ENCODE peak calls at places on chromosome 6, in ten cellular contexts. K is lower lobe of right lung; O is colonic mucosa; A is heart right ventricle; M is Panc1; L is ovary; X is PC-9; U is heart left ventricle; Q is CD8-positive, alpha-beta T cell; Z is astrocyte. V is an unnamed sample.

GRCh38 chr6:158037021-158037420 is 55.4 kb downstream of the SYNJ2 start:
- DNase-seq in X (no peak), K (peak; percentile 28), M (no peak), L (no peak), U (no peak), Q (no peak), Z (no peak), O (no peak), A (no peak), V (no peak)

GRCh38 chr6:31128093-31128676 is 7.9 kb upstream of the CDSN start:
- DNase-seq in X (peak; percentile 45), A (peak; percentile 49), K (peak; percentile 70), M (no peak), Z (no peak), L (peak; percentile 68), O (peak; percentile 82), U (no peak), Q (peak; percentile 87), V (no peak)

GRCh38 chr6:22474283-22474682 is 95.1 kb upstream of the HDGFL1 start:
- DNase-seq in M (no peak), U (no peak), A (no peak), L (no peak), K (no peak), Q (no peak), X (no peak), Z (no peak), O (no peak), V (no peak)

GRCh38 chr6:79186564-79186963 is 47.9 kb downstream of the HMGN3 start:
- DNase-seq in Z (no peak), L (no peak), M (no peak), A (no peak), U (no peak), K (no peak), X (no peak), O (no peak), Q (no peak), V (no peak)

GRCh38 chr6:147043994-147044477 is 160.2 kb upstream of the STXBP5 start:
- DNase-seq in M (no peak), K (no peak), A (no peak), Q (no peak), Z (peak; percentile 27), X (no peak), O (no peak), L (no peak), U (no peak), V (no peak)

GRCh38 chr6:106461084-106461483 is 100.6 kb downstream of the CRYBG1 start:
- DNase-seq in Z (no peak), A (no peak), X (no peak), U (no peak), Q (no peak), L (no peak), O (no peak), M (no peak), K (no peak), V (no peak)

GRCh38 chr6:82363368-82364086 is at the start of gene TPBG:
- DNase-seq in U (peak; percentile 70), L (peak; percentile 38), Z (peak; percentile 85), X (peak; percentile 46), M (peak; percentile 62), O (peak; percentile 74), A (peak; percentile 44), Q (no peak), K (peak; percentile 59), V (no peak)

GRCh38 chr6:146545608-146546007 is 2.0 kb downstream of the RAB32 start:
- DNase-seq in A (no peak), K (no peak), Q (no peak), X (peak; percentile 53), Z (peak; percentile 83), M (no peak), O (peak; percentile 22), U (no peak), L (no peak), V (peak; percentile 36)

GRCh38 chr6:43669050-43669921 is 18.3 kb downstream of the MRPS18A start:
- DNase-seq in L (peak; percentile 56), M (no peak), U (peak; percentile 82), K (no peak), O (peak; percentile 43), Z (peak; percentile 62), Q (no peak), A (peak; percentile 72), X (no peak), V (no peak)

GRCh38 chr6:138537090-138537489 is 37.8 kb upstream of the NHSL1 start:
- DNase-seq in Z (no peak), A (no peak), U (no peak), K (no peak), M (no peak), L (no peak), O (no peak), Q (no peak), X (no peak), V (no peak)

GRCh38 chr6:14108571-14109410 is 8.8 kb upstream of the CD83 start:
- DNase-seq in X (no peak), L (no peak), Q (peak; percentile 47), M (no peak), Z (no peak), K (peak; percentile 87), O (peak; percentile 28), U (no peak), A (peak; percentile 34), V (no peak)
- H3K4me3 ChIP-seq in X (no peak overlapping the region), L (no peak overlapping the region), Q (no peak overlapping the region), M (no peak overlapping the region), Z (no peak overlapping the region), K (peak overlapping the region; percentile 27), O (no peak overlapping the region), U (peak overlapping the region; percentile 3), A (no peak overlapping the region), V (no peak overlapping the region)

GRCh38 chr6:126527016-126527606 is 187.2 kb downstream of the CENPW start:
- DNase-seq in M (no peak), X (no peak), O (no peak), A (no peak), U (no peak), K (no peak), Q (no peak), Z (no peak), L (no peak), V (no peak)

GRCh38 chr6:126530777-126531176 is 190.9 kb downstream of the CENPW start:
- DNase-seq in U (no peak), Z (no peak), O (no peak), K (no peak), M (no peak), Q (no peak), L (no peak), A (no peak), X (no peak), V (no peak)

GRCh38 chr6:126531840-126532239 is 191.9 kb downstream of the CENPW start:
- DNase-seq in O (no peak), K (no peak), A (no peak), L (no peak), X (no peak), Q (no peak), Z (no peak), U (no peak), M (no peak), V (no peak)

GRCh38 chr6:126531273-126531672 is 191.4 kb downstream of the CENPW start:
- DNase-seq in Z (no peak), A (no peak), X (no peak), K (no peak), L (no peak), M (no peak), U (no peak), Q (no peak), O (no peak), V (no peak)

DNA sequence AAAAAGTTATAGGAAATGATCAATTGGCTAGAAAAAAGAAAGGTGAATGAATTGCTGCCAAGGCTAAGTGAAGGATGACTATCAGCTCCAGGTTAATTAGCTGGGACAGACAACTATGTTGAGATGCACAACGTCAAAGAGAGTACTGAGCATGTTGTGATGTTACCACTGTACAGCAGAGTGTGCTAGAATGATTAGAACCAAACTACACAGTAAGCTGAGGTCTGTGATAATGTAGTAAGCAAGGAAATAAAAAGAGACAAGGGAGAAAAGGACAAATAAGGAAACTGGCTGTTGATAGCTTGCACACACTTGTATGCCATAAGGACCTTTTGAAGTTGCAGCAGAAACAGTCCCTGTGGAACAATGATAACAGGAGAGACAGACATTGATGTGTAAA is 189.7 kb downstream of the CENPW start:
- DNase-seq in Q (no peak), K (no peak), O (no peak), M (no peak), L (no peak), U (no peak), X (no peak), Z (no peak), A (no peak), V (no peak)
- TF ChIP-seq CTCF in Q (no peak), K (no peak), O (no peak), M (no peak), L (no peak), U (peak; percentile 11), X (no peak), Z (no peak), A (no peak), V (no peak)

DNA sequence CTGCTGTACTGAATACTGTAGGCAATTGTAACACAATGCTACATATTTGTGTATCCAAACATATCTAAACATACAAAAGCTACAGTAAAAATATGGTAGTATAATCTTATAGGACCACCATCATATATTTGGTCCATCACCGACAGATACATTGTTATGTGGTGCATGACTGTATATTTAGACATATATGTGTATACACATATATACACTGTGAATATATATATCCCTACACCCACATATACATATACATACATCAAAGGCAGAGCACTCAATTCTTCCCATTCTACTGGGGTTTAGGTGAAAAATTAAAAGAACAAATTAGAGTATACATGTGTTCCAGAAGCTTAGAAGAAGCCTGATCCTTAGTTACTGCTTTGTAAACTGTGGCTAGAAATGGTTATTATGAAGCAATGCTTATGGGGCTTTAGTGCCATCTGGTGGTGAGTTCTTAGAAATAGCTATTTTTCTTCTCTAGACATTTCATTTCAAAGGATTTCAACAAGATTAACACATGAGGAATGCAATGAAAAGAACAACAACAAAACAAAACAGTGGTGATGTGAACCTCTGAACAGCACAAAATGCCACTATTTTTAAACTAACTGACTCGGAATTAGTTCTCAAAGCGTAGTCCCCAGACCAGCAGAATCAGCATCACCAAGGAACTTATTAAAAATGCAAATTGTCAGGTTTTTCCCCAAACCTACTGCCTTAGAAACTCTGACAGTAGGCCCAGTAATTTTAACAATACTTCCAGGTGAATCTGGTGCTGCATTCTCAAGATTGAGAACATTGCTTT is 38.0 kb downstream of the PKHD1 start:
- DNase-seq in U (no peak), Z (peak; percentile 8), M (peak; percentile 28), Q (no peak), K (no peak), L (no peak), O (no peak), A (no peak), X (no peak), V (no peak)
- H3K27me3 ChIP-seq in U (peaks cover 6% of the 10 kb centered on the region), Z (peaks cover 3% of the 10 kb centered on the region), M (peaks cover 4% of the 10 kb centered on the region), Q (no peaks in the 10 kb centered on the region), K (no peaks in the 10 kb centered on the region), L (no peaks in the 10 kb centered on the region), O (no peaks in the 10 kb centered on the region), A (peaks cover 14% of the 10 kb centered on the region), X (peaks cover 11% of the 10 kb centered on the region), V (no peaks in the 10 kb centered on the region)

DNA sequence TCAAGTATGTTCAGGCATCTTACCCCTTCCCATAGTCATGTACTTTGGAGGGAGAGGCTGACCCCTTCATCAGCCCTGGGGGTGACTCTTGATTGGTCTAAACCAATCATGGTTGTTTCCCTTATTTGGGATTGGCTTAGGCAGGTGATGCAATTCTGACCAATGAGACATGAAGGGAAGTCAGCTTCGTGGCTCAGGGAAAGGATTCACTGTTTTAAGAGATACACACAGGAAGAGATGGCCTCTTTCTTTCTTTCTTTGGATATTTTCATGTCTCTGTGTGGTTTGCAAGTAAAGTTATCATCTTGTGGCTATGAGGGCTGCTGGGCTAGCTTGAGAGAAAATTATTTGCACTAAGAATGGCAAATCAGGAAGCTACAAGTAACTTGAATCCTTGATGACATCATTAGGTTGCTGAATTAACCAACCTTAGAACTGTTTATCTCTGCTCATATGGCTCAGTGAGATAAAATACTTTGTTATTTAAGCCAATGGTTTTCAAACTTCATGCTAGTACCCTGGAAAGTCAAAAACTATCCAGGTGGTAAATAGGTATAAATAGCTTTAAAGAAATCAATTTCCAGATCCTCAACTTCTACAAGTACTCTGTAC is 144.2 kb upstream of the CENPW start:
- DNase-seq in X (no peak), U (no peak), Z (no peak), K (no peak), L (no peak), Q (no peak), O (no peak), M (no peak), A (no peak), V (no peak)
- H3K4me3 ChIP-seq in X (no peak overlapping the region), U (no peak overlapping the region), Z (no peak overlapping the region), K (no peak overlapping the region), L (no peak overlapping the region), Q (no peak overlapping the region), O (no peak overlapping the region), M (no peak overlapping the region), A (no peak overlapping the region), V (no peak overlapping the region)

V was measured in BJ.